ENCODE peak calls at places on chromosomes 3 and 15, in seven cellular contexts. One of them, this sample, is unnamed. For H3K4me1, the result is how much of the 10 kb centered on the place peaks cover.

GRCh38 chr3:168511428-168512014 is 415.8 kb upstream of the GOLIM4 start:
- DNase-seq in sigmoid colon: no peak
- DNase-seq in upper lobe of right lung: no peak
- DNase-seq in MM.1S: peak
- DNase-seq in mucosa of descending colon: no peak
- DNase-seq in heart left ventricle: no peak
- DNase-seq in Peyer's patch: no peak
- DNase-seq in this sample: no peak

GRCh38 chr3:168091961-168092360 is 3.8 kb downstream of the GOLIM4 start:
- DNase-seq in heart left ventricle: no peak
- DNase-seq in upper lobe of right lung: no peak
- DNase-seq in sigmoid colon: no peak
- DNase-seq in Peyer's patch: no peak
- DNase-seq in mucosa of descending colon: no peak
- DNase-seq in MM.1S: no peak
- DNase-seq in this sample: no peak

GRCh38 chr3:20668411-20668810 is 482.4 kb upstream of the SGO1 start:
- DNase-seq in MM.1S: no peak
- DNase-seq in heart left ventricle: peak
- DNase-seq in mucosa of descending colon: no peak
- DNase-seq in Peyer's patch: no peak
- DNase-seq in upper lobe of right lung: no peak
- DNase-seq in sigmoid colon: no peak
- DNase-seq in this sample: no peak

GRCh38 chr15:42108189-42108588 is 13.8 kb upstream of the PLA2G4D start:
- DNase-seq in heart left ventricle: no peak
- DNase-seq in sigmoid colon: no peak
- DNase-seq in Peyer's patch: no peak
- DNase-seq in mucosa of descending colon: no peak
- DNase-seq in MM.1S: no peak
- DNase-seq in upper lobe of right lung: no peak
- DNase-seq in this sample: no peak

GRCh38 chr3:81782585-81782984 is 21.1 kb upstream of the GBE1 start:
- DNase-seq in MM.1S: no peak
- DNase-seq in upper lobe of right lung: no peak
- DNase-seq in Peyer's patch: no peak
- DNase-seq in heart left ventricle: no peak
- DNase-seq in sigmoid colon: no peak
- DNase-seq in mucosa of descending colon: no peak
- DNase-seq in this sample: no peak

GRCh38 chr15:77019476-77020331 is 24.8 kb downstream of the PSTPIP1 start:
- DNase-seq in mucosa of descending colon: peak
- DNase-seq in heart left ventricle: no peak
- DNase-seq in sigmoid colon: no peak
- DNase-seq in Peyer's patch: no peak
- DNase-seq in MM.1S: no peak
- DNase-seq in upper lobe of right lung: peak
- DNase-seq in this sample: peak

GRCh38 chr3:28139967-28140634 is 101.3 kb upstream of the CMC1 start:
- DNase-seq in MM.1S: no peak
- DNase-seq in heart left ventricle: no peak
- DNase-seq in Peyer's patch: no peak
- DNase-seq in sigmoid colon: no peak
- DNase-seq in mucosa of descending colon: no peak
- DNase-seq in upper lobe of right lung: no peak
- DNase-seq in this sample: no peak

GRCh38 chr15:69686626-69687025 is 234.0 kb downstream of the RPLP1 start:
- DNase-seq in heart left ventricle: no peak
- DNase-seq in sigmoid colon: no peak
- DNase-seq in MM.1S: no peak
- DNase-seq in upper lobe of right lung: no peak
- DNase-seq in mucosa of descending colon: no peak
- DNase-seq in Peyer's patch: no peak
- DNase-seq in this sample: no peak

GRCh38 chr3:171753025-171753472 is 57.2 kb downstream of the PLD1 start:
- DNase-seq in heart left ventricle: peak
- DNase-seq in Peyer's patch: no peak
- DNase-seq in upper lobe of right lung: no peak
- DNase-seq in MM.1S: no peak
- DNase-seq in mucosa of descending colon: no peak
- DNase-seq in sigmoid colon: no peak
- DNase-seq in this sample: peak

GRCh38 chr15:76823903-76824302 is 81.2 kb downstream of the SCAPER start:
- DNase-seq in mucosa of descending colon: no peak
- DNase-seq in MM.1S: no peak
- DNase-seq in sigmoid colon: no peak
- DNase-seq in heart left ventricle: no peak
- DNase-seq in Peyer's patch: no peak
- DNase-seq in upper lobe of right lung: no peak
- DNase-seq in this sample: no peak

GRCh38 chr3:150407818-150408231 is 273 bp upstream of the TSC22D2 start:
- DNase-seq in mucosa of descending colon: peak
- DNase-seq in heart left ventricle: peak
- DNase-seq in sigmoid colon: peak
- DNase-seq in Peyer's patch: no peak
- DNase-seq in upper lobe of right lung: peak
- DNase-seq in MM.1S: no peak
- DNase-seq in this sample: peak

GRCh38 chr3:73074681-73075305 is 13.3 kb downstream of the EBLN2 start:
- DNase-seq in upper lobe of right lung: no peak
- DNase-seq in Peyer's patch: no peak
- DNase-seq in MM.1S: no peak
- DNase-seq in sigmoid colon: no peak
- DNase-seq in mucosa of descending colon: no peak
- DNase-seq in heart left ventricle: no peak
- DNase-seq in this sample: no peak

GRCh38 chr3:125959317-125960065 is 9.5 kb upstream of the ROPN1B start:
- DNase-seq in mucosa of descending colon: no peak
- DNase-seq in sigmoid colon: no peak
- DNase-seq in MM.1S: no peak
- DNase-seq in heart left ventricle: no peak
- DNase-seq in upper lobe of right lung: peak
- DNase-seq in Peyer's patch: no peak
- DNase-seq in this sample: peak

GRCh38 chr3:23760871-23761373 is 44.8 kb upstream of the UBE2E1 start:
- DNase-seq in MM.1S: no peak
- DNase-seq in Peyer's patch: no peak
- DNase-seq in upper lobe of right lung: no peak
- DNase-seq in sigmoid colon: no peak
- DNase-seq in mucosa of descending colon: no peak
- DNase-seq in heart left ventricle: no peak
- DNase-seq in this sample: no peak

GRCh38 chr3:126261037-126261436 is 80.7 kb upstream of the ALDH1L1 start:
- DNase-seq in MM.1S: no peak
- DNase-seq in Peyer's patch: no peak
- DNase-seq in mucosa of descending colon: peak
- DNase-seq in upper lobe of right lung: peak
- DNase-seq in heart left ventricle: peak
- DNase-seq in sigmoid colon: peak
- DNase-seq in this sample: no peak

GRCh38 chr3:45547764-45548683 is 46.5 kb upstream of the LIMD1 start:
- DNase-seq in MM.1S: no peak
- DNase-seq in Peyer's patch: no peak
- DNase-seq in heart left ventricle: peak
- DNase-seq in upper lobe of right lung: no peak
- DNase-seq in sigmoid colon: peak
- DNase-seq in mucosa of descending colon: no peak
- DNase-seq in this sample: peak

GRCh38 chr3:14042680-14043079 is 82.0 kb downstream of the CHCHD4 start:
- DNase-seq in upper lobe of right lung: no peak
- DNase-seq in Peyer's patch: no peak
- DNase-seq in heart left ventricle: no peak
- DNase-seq in sigmoid colon: no peak
- DNase-seq in mucosa of descending colon: no peak
- DNase-seq in MM.1S: no peak
- DNase-seq in this sample: no peak

GRCh38 chr3:131216801-131217200 is 164.8 kb upstream of the NUDT16 start:
- DNase-seq in Peyer's patch: no peak
- DNase-seq in heart left ventricle: no peak
- DNase-seq in upper lobe of right lung: no peak
- DNase-seq in MM.1S: no peak
- DNase-seq in sigmoid colon: no peak
- DNase-seq in mucosa of descending colon: no peak
- DNase-seq in this sample: peak
- TF ChIP-seq CTCF in Peyer's patch: no peak
- TF ChIP-seq CTCF in heart left ventricle: no peak
- TF ChIP-seq CTCF in upper lobe of right lung: no peak
- TF ChIP-seq CTCF in MM.1S: no peak
- TF ChIP-seq CTCF in sigmoid colon: no peak
- TF ChIP-seq CTCF in mucosa of descending colon: no peak
- TF ChIP-seq CTCF in this sample: no peak

GRCh38 chr3:188874576-188874975 is 297.2 kb upstream of the TPRG1 start:
- DNase-seq in mucosa of descending colon: no peak
- DNase-seq in Peyer's patch: no peak
- DNase-seq in MM.1S: no peak
- DNase-seq in sigmoid colon: no peak
- DNase-seq in upper lobe of right lung: no peak
- DNase-seq in heart left ventricle: no peak
- DNase-seq in this sample: no peak
- H3K4me1 ChIP-seq in mucosa of descending colon: under half
- H3K4me1 ChIP-seq in Peyer's patch: under half
- H3K4me1 ChIP-seq in MM.1S: under half
- H3K4me1 ChIP-seq in sigmoid colon: under half
- H3K4me1 ChIP-seq in upper lobe of right lung: under half
- H3K4me1 ChIP-seq in heart left ventricle: under half
- H3K4me1 ChIP-seq in this sample: under half

DNA sequence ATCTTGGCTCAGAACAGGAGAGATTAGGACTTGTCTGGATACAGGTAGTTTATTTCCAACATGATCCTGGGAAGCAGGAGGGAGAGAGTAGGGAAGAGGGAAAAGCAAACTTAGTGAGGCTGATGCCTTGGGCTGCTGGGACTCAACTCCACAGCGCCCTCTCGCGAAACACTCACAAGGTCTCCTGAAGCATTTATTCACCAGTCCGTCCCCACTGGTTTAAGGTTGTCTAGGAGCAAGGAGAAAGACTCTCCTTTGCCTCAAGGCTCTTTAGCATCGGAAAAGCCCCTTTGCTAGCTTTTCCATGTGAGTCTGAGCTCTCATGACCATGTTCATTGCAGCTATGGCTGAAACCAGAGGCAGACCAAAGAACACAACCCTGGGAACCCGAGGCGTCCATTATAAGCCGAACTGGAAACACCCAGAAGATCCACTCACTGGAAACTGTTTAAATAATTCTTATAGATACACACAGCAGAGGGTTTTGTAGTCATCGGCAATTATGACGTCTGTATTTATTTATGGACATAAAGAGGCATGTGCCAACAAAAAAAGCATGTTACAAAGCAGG is 244.5 kb downstream of the CD47 start:
- DNase-seq in mucosa of descending colon: peak
- DNase-seq in upper lobe of right lung: peak
- DNase-seq in MM.1S: no peak
- DNase-seq in Peyer's patch: peak
- DNase-seq in heart left ventricle: peak
- DNase-seq in sigmoid colon: peak
- DNase-seq in this sample: peak
- H3K4me3 ChIP-seq in mucosa of descending colon: no peak
- H3K4me3 ChIP-seq in upper lobe of right lung: no peak
- H3K4me3 ChIP-seq in MM.1S: no peak
- H3K4me3 ChIP-seq in Peyer's patch: no peak
- H3K4me3 ChIP-seq in heart left ventricle: no peak
- H3K4me3 ChIP-seq in sigmoid colon: no peak
- H3K4me3 ChIP-seq in this sample: no peak

GRCh38 chr3:11759996-11760395 is 86.7 kb downstream of the TAMM41 start:
- DNase-seq in heart left ventricle: no peak
- DNase-seq in Peyer's patch: no peak
- DNase-seq in upper lobe of right lung: no peak
- DNase-seq in MM.1S: no peak
- DNase-seq in mucosa of descending colon: no peak
- DNase-seq in sigmoid colon: no peak
- DNase-seq in this sample: no peak

GRCh38 chr3:11755276-11755675 is 91.4 kb downstream of the TAMM41 start:
- DNase-seq in heart left ventricle: no peak
- DNase-seq in MM.1S: no peak
- DNase-seq in sigmoid colon: no peak
- DNase-seq in Peyer's patch: no peak
- DNase-seq in mucosa of descending colon: no peak
- DNase-seq in upper lobe of right lung: no peak
- DNase-seq in this sample: no peak

GRCh38 chr3:11757441-11757875 is 89.2 kb downstream of the TAMM41 start:
- DNase-seq in heart left ventricle: no peak
- DNase-seq in upper lobe of right lung: no peak
- DNase-seq in sigmoid colon: no peak
- DNase-seq in MM.1S: no peak
- DNase-seq in Peyer's patch: no peak
- DNase-seq in mucosa of descending colon: no peak
- DNase-seq in this sample: peak

DNA sequence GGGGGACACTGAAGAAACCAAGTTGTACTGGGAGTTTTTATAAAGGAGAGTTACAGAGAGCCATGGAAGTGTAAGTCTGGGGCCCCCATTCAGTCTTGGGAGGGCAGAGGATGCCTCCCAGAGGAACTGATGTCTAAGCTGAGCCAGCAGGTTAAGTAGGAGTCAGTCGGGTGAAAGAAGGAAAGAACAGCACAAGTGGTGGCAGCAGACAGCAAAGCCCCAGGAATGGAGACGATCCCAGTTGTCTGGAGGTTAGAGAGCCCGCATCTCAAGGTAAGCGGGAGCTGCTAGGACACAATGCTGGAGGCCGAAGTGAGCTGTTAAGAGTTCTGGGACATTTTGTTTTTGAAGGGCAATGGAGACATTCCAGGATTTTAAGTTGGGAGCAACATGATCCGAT is 88.8 kb downstream of the TAMM41 start:
- DNase-seq in mucosa of descending colon: no peak
- DNase-seq in upper lobe of right lung: no peak
- DNase-seq in sigmoid colon: no peak
- DNase-seq in Peyer's patch: no peak
- DNase-seq in heart left ventricle: no peak
- DNase-seq in MM.1S: no peak
- DNase-seq in this sample: no peak
- TF ChIP-seq CTCF in mucosa of descending colon: no peak
- TF ChIP-seq CTCF in upper lobe of right lung: no peak
- TF ChIP-seq CTCF in sigmoid colon: no peak
- TF ChIP-seq CTCF in Peyer's patch: no peak
- TF ChIP-seq CTCF in heart left ventricle: no peak
- TF ChIP-seq CTCF in MM.1S: no peak
- TF ChIP-seq CTCF in this sample: no peak

GRCh38 chr15:44727462-44728231 is 8.7 kb upstream of the TRIM69 start:
- DNase-seq in MM.1S: no peak
- DNase-seq in upper lobe of right lung: no peak
- DNase-seq in sigmoid colon: no peak
- DNase-seq in heart left ventricle: no peak
- DNase-seq in mucosa of descending colon: no peak
- DNase-seq in Peyer's patch: no peak
- DNase-seq in this sample: no peak
- H3K4me1 ChIP-seq in MM.1S: under half
- H3K4me1 ChIP-seq in upper lobe of right lung: under half
- H3K4me1 ChIP-seq in sigmoid colon: under half
- H3K4me1 ChIP-seq in heart left ventricle: under half
- H3K4me1 ChIP-seq in mucosa of descending colon: half or more
- H3K4me1 ChIP-seq in Peyer's patch: under half
- H3K4me1 ChIP-seq in this sample: under half

GRCh38 chr15:74869372-74869725 is 3.8 kb downstream of the SCAMP2 start:
- DNase-seq in mucosa of descending colon: no peak
- DNase-seq in Peyer's patch: no peak
- DNase-seq in heart left ventricle: no peak
- DNase-seq in upper lobe of right lung: no peak
- DNase-seq in MM.1S: no peak
- DNase-seq in sigmoid colon: no peak
- DNase-seq in this sample: no peak
- H3K4me3 ChIP-seq in mucosa of descending colon: no peak
- H3K4me3 ChIP-seq in Peyer's patch: no peak
- H3K4me3 ChIP-seq in heart left ventricle: no peak
- H3K4me3 ChIP-seq in upper lobe of right lung: no peak
- H3K4me3 ChIP-seq in MM.1S: no peak
- H3K4me3 ChIP-seq in sigmoid colon: no peak
- H3K4me3 ChIP-seq in this sample: no peak

This sample was measured in BE2C.